ENCODE peak calls at places on chromosomes 13 and 19, in eight cellular contexts. One of them, this sample, is unnamed. For H3K36me3, the result is how much of the 10 kb centered on the place peaks cover.

GRCh38 chr19:49097453-49098288 is 12.4 kb downstream of the SNRNP70 start:
- DNase-seq in endodermal cell: peak
- DNase-seq in neural progenitor cell: peak
- DNase-seq in prostate gland: peak
- DNase-seq in fibroblast of lung: peak
- DNase-seq in bronchial epithelial cell: peak
- DNase-seq in heart left ventricle: peak
- DNase-seq in IMR-90: peak
- DNase-seq in this sample: peak

GRCh38 chr13:48531416-48532145 is 1.3 kb downstream of the RCBTB2 start:
- DNase-seq in IMR-90: no peak
- DNase-seq in heart left ventricle: no peak
- DNase-seq in fibroblast of lung: no peak
- DNase-seq in prostate gland: peak
- DNase-seq in endodermal cell: peak
- DNase-seq in neural progenitor cell: peak
- DNase-seq in bronchial epithelial cell: peak
- DNase-seq in this sample: no peak

GRCh38 chr19:35107541-35107939 is 8.1 kb upstream of the FXYD3 start:
- DNase-seq in neural progenitor cell: no peak
- DNase-seq in heart left ventricle: no peak
- DNase-seq in IMR-90: no peak
- DNase-seq in endodermal cell: no peak
- DNase-seq in prostate gland: no peak
- DNase-seq in bronchial epithelial cell: peak
- DNase-seq in fibroblast of lung: peak
- DNase-seq in this sample: no peak

GRCh38 chr13:28485551-28485950 is 9.4 kb downstream of the FLT1 start:
- DNase-seq in prostate gland: no peak
- DNase-seq in fibroblast of lung: no peak
- DNase-seq in IMR-90: no peak
- DNase-seq in neural progenitor cell: no peak
- DNase-seq in endodermal cell: peak
- DNase-seq in bronchial epithelial cell: no peak
- DNase-seq in heart left ventricle: no peak
- DNase-seq in this sample: no peak

GRCh38 chr13:30030141-30030750 is 179.8 kb upstream of the UBL3 start:
- DNase-seq in bronchial epithelial cell: no peak
- DNase-seq in heart left ventricle: no peak
- DNase-seq in prostate gland: no peak
- DNase-seq in IMR-90: no peak
- DNase-seq in fibroblast of lung: no peak
- DNase-seq in endodermal cell: no peak
- DNase-seq in neural progenitor cell: no peak
- DNase-seq in this sample: no peak

GRCh38 chr13:112117258-112117954 is 50.5 kb downstream of the SOX1 start:
- DNase-seq in IMR-90: no peak
- DNase-seq in fibroblast of lung: no peak
- DNase-seq in bronchial epithelial cell: no peak
- DNase-seq in endodermal cell: peak
- DNase-seq in neural progenitor cell: no peak
- DNase-seq in prostate gland: no peak
- DNase-seq in heart left ventricle: no peak
- DNase-seq in this sample: no peak

GRCh38 chr13:32019612-32020233 is 11.9 kb upstream of the FRY start:
- DNase-seq in neural progenitor cell: peak
- DNase-seq in bronchial epithelial cell: peak
- DNase-seq in endodermal cell: peak
- DNase-seq in IMR-90: peak
- DNase-seq in prostate gland: peak
- DNase-seq in fibroblast of lung: peak
- DNase-seq in heart left ventricle: peak
- DNase-seq in this sample: no peak

GRCh38 chr13:20064128-20064527 is 96.7 kb downstream of the GJA3 start:
- DNase-seq in neural progenitor cell: no peak
- DNase-seq in heart left ventricle: no peak
- DNase-seq in endodermal cell: no peak
- DNase-seq in bronchial epithelial cell: no peak
- DNase-seq in prostate gland: no peak
- DNase-seq in fibroblast of lung: peak
- DNase-seq in IMR-90: peak
- DNase-seq in this sample: no peak

GRCh38 chr19:17671906-17672305 is 16.2 kb downstream of the UNC13A start:
- DNase-seq in endodermal cell: peak
- DNase-seq in fibroblast of lung: peak
- DNase-seq in neural progenitor cell: peak
- DNase-seq in heart left ventricle: no peak
- DNase-seq in bronchial epithelial cell: peak
- DNase-seq in IMR-90: peak
- DNase-seq in prostate gland: no peak
- DNase-seq in this sample: no peak

GRCh38 chr19:16416574-16416973 is 55.2 kb downstream of the EPS15L1 start:
- DNase-seq in bronchial epithelial cell: no peak
- DNase-seq in endodermal cell: no peak
- DNase-seq in IMR-90: peak
- DNase-seq in fibroblast of lung: no peak
- DNase-seq in neural progenitor cell: no peak
- DNase-seq in prostate gland: no peak
- DNase-seq in heart left ventricle: no peak
- DNase-seq in this sample: no peak

GRCh38 chr19:16419671-16420394 is 51.9 kb downstream of the EPS15L1 start:
- DNase-seq in fibroblast of lung: no peak
- DNase-seq in heart left ventricle: no peak
- DNase-seq in bronchial epithelial cell: no peak
- DNase-seq in prostate gland: no peak
- DNase-seq in IMR-90: no peak
- DNase-seq in neural progenitor cell: no peak
- DNase-seq in endodermal cell: peak
- DNase-seq in this sample: no peak

GRCh38 chr19:16417660-16418596 is 53.8 kb downstream of the EPS15L1 start:
- DNase-seq in endodermal cell: peak
- DNase-seq in neural progenitor cell: peak
- DNase-seq in IMR-90: peak
- DNase-seq in fibroblast of lung: peak
- DNase-seq in prostate gland: peak
- DNase-seq in bronchial epithelial cell: peak
- DNase-seq in heart left ventricle: peak
- DNase-seq in this sample: peak

GRCh38 chr19:16416996-16417395 is 54.8 kb downstream of the EPS15L1 start:
- DNase-seq in IMR-90: no peak
- DNase-seq in endodermal cell: no peak
- DNase-seq in heart left ventricle: no peak
- DNase-seq in bronchial epithelial cell: no peak
- DNase-seq in prostate gland: no peak
- DNase-seq in neural progenitor cell: no peak
- DNase-seq in fibroblast of lung: no peak
- DNase-seq in this sample: no peak

GRCh38 chr19:16418597-16418962 is 53.2 kb downstream of the EPS15L1 start:
- DNase-seq in fibroblast of lung: no peak
- DNase-seq in IMR-90: no peak
- DNase-seq in bronchial epithelial cell: no peak
- DNase-seq in neural progenitor cell: peak
- DNase-seq in prostate gland: no peak
- DNase-seq in endodermal cell: peak
- DNase-seq in heart left ventricle: no peak
- DNase-seq in this sample: no peak
- H3K36me3 ChIP-seq in fibroblast of lung: under half
- H3K36me3 ChIP-seq in IMR-90: half or more
- H3K36me3 ChIP-seq in bronchial epithelial cell: under half
- H3K36me3 ChIP-seq in neural progenitor cell: under half
- H3K36me3 ChIP-seq in prostate gland: under half
- H3K36me3 ChIP-seq in endodermal cell: half or more
- H3K36me3 ChIP-seq in heart left ventricle: under half
- H3K36me3 ChIP-seq in this sample: half or more

GRCh38 chr13:79336971-79337370 is 69.1 kb downstream of the RBM26 start:
- DNase-seq in IMR-90: no peak
- DNase-seq in prostate gland: no peak
- DNase-seq in bronchial epithelial cell: no peak
- DNase-seq in endodermal cell: peak
- DNase-seq in neural progenitor cell: no peak
- DNase-seq in fibroblast of lung: no peak
- DNase-seq in heart left ventricle: no peak
- DNase-seq in this sample: no peak

GRCh38 chr13:79338343-79338742 is 67.7 kb downstream of the RBM26 start:
- DNase-seq in endodermal cell: no peak
- DNase-seq in prostate gland: no peak
- DNase-seq in heart left ventricle: no peak
- DNase-seq in bronchial epithelial cell: no peak
- DNase-seq in fibroblast of lung: no peak
- DNase-seq in IMR-90: peak
- DNase-seq in neural progenitor cell: no peak
- DNase-seq in this sample: no peak

GRCh38 chr13:79346300-79346914 is 59.6 kb downstream of the RBM26 start:
- DNase-seq in endodermal cell: no peak
- DNase-seq in bronchial epithelial cell: no peak
- DNase-seq in fibroblast of lung: peak
- DNase-seq in IMR-90: no peak
- DNase-seq in prostate gland: no peak
- DNase-seq in neural progenitor cell: no peak
- DNase-seq in heart left ventricle: no peak
- DNase-seq in this sample: no peak

GRCh38 chr13:79341202-79341601 is 64.9 kb downstream of the RBM26 start:
- DNase-seq in prostate gland: no peak
- DNase-seq in endodermal cell: no peak
- DNase-seq in neural progenitor cell: no peak
- DNase-seq in heart left ventricle: no peak
- DNase-seq in fibroblast of lung: no peak
- DNase-seq in bronchial epithelial cell: no peak
- DNase-seq in IMR-90: no peak
- DNase-seq in this sample: no peak

DNA sequence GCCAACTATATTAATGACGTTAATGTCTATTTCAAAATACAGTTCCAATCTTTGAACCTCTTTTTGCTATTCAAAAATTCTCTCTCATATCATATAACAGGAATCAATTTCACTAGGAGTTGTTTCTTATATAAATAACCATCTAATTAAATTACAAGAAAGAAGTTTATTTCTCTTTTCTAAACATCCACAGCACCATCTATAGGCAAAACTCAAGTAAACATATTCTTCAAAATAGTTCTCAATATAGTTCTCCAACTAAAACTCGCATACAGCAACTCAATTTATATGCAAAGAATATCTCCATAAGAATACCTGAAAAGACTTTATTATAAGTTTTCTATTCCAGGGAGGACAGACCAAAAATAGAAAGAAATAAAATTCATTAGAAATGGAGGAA is 65.6 kb downstream of the RBM26 start:
- DNase-seq in endodermal cell: no peak
- DNase-seq in bronchial epithelial cell: no peak
- DNase-seq in neural progenitor cell: no peak
- DNase-seq in fibroblast of lung: no peak
- DNase-seq in heart left ventricle: no peak
- DNase-seq in prostate gland: no peak
- DNase-seq in IMR-90: no peak
- DNase-seq in this sample: no peak
- H3K36me3 ChIP-seq in endodermal cell: half or more
- H3K36me3 ChIP-seq in bronchial epithelial cell: under half
- H3K36me3 ChIP-seq in neural progenitor cell: half or more
- H3K36me3 ChIP-seq in fibroblast of lung: under half
- H3K36me3 ChIP-seq in heart left ventricle: under half
- H3K36me3 ChIP-seq in prostate gland: under half
- H3K36me3 ChIP-seq in IMR-90: under half
- H3K36me3 ChIP-seq in this sample: half or more

DNA sequence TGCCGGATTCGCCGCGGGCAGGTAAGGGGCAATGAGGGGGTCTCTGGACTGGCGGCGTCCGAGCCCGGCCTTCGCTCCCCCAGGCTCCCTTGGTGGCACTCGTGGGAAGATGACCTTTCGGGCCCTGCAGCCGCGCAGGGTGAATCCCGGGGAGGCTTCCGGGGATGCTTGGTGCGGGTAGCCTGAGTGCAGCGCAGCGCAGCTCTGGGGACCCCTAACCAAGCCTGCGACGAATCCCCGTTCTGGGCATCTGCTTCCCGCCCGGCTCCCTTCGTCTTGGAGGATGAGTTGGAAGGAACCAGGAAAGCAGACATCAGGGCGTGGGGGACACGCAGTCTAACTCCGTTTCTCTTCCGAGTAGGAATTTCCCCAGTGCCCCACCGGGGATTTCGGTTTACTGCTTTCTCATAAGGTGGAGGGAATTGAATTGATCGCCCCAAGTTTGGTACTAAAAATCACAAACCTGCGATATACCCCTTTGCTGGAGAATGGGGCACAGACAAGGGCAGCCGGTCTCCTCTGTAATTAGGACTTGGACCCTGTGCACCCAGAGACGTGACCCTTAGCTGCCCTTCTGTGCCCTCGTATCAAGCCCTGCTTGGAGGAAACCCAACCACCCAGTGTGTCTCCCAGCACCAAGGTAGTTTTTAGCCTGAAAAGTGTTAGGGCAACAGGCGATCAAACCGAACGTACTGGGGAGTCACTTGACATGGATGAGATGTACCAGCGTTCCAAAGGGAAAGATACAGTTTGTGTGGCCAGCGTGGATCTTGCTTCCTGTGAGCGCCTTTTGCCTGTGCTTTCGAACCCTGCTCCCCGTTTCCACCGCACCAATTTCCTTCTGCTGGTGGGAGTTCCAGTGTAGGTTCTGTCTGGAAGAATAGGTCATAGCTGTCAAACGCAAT is 1.0 kb downstream of the GPC5 start:
- DNase-seq in prostate gland: no peak
- DNase-seq in heart left ventricle: no peak
- DNase-seq in bronchial epithelial cell: no peak
- DNase-seq in fibroblast of lung: no peak
- DNase-seq in IMR-90: no peak
- DNase-seq in endodermal cell: no peak
- DNase-seq in neural progenitor cell: peak
- DNase-seq in this sample: no peak
- H3K36me3 ChIP-seq in prostate gland: under half
- H3K36me3 ChIP-seq in heart left ventricle: under half
- H3K36me3 ChIP-seq in bronchial epithelial cell: under half
- H3K36me3 ChIP-seq in fibroblast of lung: under half
- H3K36me3 ChIP-seq in IMR-90: under half
- H3K36me3 ChIP-seq in endodermal cell: under half
- H3K36me3 ChIP-seq in neural progenitor cell: under half
- H3K36me3 ChIP-seq in this sample: under half

DNA sequence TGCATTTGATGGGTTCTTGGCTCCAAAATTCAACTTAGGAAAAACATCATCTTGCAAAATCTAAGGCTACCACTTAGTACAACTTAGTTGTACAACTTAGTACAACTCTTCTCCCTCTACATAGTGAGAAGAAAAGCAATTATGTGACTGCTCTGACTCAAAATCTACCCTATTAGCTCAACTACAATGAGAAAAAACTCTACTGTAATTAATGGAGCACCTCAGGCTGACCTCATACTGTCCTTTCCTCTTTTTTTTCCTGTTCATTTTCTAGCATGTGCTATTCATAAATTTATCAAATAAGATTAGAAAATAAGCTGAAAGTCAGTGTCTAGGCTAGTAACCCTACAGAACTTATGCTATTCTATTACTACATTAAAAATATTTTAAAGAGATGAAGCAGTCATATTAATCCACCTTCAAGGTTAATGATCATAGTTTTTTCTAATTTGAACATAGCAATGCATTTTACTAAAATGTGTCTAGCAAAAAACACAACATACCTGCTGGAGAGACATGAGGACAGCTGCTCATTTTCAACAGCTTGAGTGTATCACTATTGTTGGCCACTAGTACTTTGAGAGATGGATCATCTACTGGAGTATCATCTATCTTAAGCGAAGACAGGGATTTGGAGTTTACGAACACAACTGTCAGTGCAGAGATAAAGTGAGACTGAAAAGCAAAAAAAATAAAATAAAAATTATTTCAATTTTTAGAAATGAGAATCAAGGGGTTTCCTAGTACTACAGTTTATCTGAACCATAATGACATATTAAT is 11.9 kb downstream of the FBXL3 start:
- DNase-seq in fibroblast of lung: no peak
- DNase-seq in bronchial epithelial cell: no peak
- DNase-seq in heart left ventricle: no peak
- DNase-seq in endodermal cell: no peak
- DNase-seq in IMR-90: no peak
- DNase-seq in neural progenitor cell: no peak
- DNase-seq in prostate gland: no peak
- DNase-seq in this sample: no peak
- H3K36me3 ChIP-seq in fibroblast of lung: under half
- H3K36me3 ChIP-seq in bronchial epithelial cell: under half
- H3K36me3 ChIP-seq in heart left ventricle: under half
- H3K36me3 ChIP-seq in endodermal cell: half or more
- H3K36me3 ChIP-seq in IMR-90: under half
- H3K36me3 ChIP-seq in neural progenitor cell: under half
- H3K36me3 ChIP-seq in prostate gland: under half
- H3K36me3 ChIP-seq in this sample: half or more